ENCODE peak calls at places on chromosomes 16 and 17, in six cellular contexts. U is H1, J is IMR-90, I is neuronal stem cell, G is mesenchymal stem cell, B is trophoblast cell. A is an unnamed sample.

GRCh38 chr16:30368122-30368791 is 2.0 kb downstream of the TBC1D10B start:
- DNase-seq in J (peak), B (peak), G (peak), I (no peak), U (no peak), A (no peak)

GRCh38 chr17:77527394-77527793 is 386.6 kb downstream of the SEC14L1 start:
- DNase-seq in I (no peak), U (no peak), J (no peak), G (no peak), B (no peak), A (no peak)

GRCh38 chr16:13906426-13907089 is 13.4 kb upstream of the ERCC4 start:
- DNase-seq in U (no peak), B (no peak), J (no peak), I (no peak), G (no peak), A (no peak)

GRCh38 chr17:4411201-4411600 is 22.5 kb upstream of the SPNS3 start:
- DNase-seq in U (no peak), B (no peak), I (no peak), G (no peak), J (no peak), A (no peak)

GRCh38 chr17:54945246-54945645 is 23.2 kb downstream of the COX11 start:
- DNase-seq in J (no peak), B (no peak), G (no peak), U (no peak), I (no peak), A (no peak)

GRCh38 chr17:12545877-12546513 is 119.7 kb upstream of the MYOCD start:
- DNase-seq in U (peak), J (peak), B (peak), I (peak), G (peak), A (peak)

GRCh38 chr16:17334096-17334495 is 136.7 kb downstream of the XYLT1 start:
- DNase-seq in I (no peak), J (peak), B (peak), U (no peak), G (no peak), A (no peak)

GRCh38 chr16:684961-685696 is 995 bp upstream of the JMJD8 start:
- DNase-seq in G (no peak), I (no peak), U (no peak), B (no peak), J (no peak), A (no peak)

GRCh38 chr17:44348234-44348987 is 3.3 kb downstream of the GRN start:
- DNase-seq in B (peak), U (no peak), G (peak), I (no peak), J (peak), A (no peak)

GRCh38 chr17:32445976-32446375 is 1.7 kb downstream of the PSMD11 start:
- DNase-seq in I (no peak), J (peak), G (peak), U (no peak), B (no peak), A (no peak)

GRCh38 chr17:68238488-68238887 is 9.4 kb upstream of the AMZ2 start:
- DNase-seq in U (peak), I (no peak), G (peak), J (no peak), B (no peak), A (no peak)

GRCh38 chr17:65278050-65278819 is 141.1 kb downstream of the RGS9 start:
- DNase-seq in J (peak), I (peak), U (peak), B (peak), G (peak), A (peak)

GRCh38 chr17:42179911-42180410 is 981 bp downstream of the KCNH4 start:
- DNase-seq in U (peak), I (peak), G (peak), B (peak), J (peak), A (peak)

GRCh38 chr17:41919165-41919817 is 540 bp upstream of the ACLY start:
- DNase-seq in G (no peak), B (peak), U (peak), J (no peak), I (no peak), A (peak)

GRCh38 chr17:49106366-49107210 is 26.0 kb upstream of the B4GALNT2 start:
- DNase-seq in G (peak), J (peak), U (no peak), B (peak), I (no peak), A (no peak)

GRCh38 chr16:87366288-87366687 is 17.3 kb downstream of the FBXO31 start:
- DNase-seq in J (no peak), G (no peak), I (no peak), B (no peak), U (no peak), A (no peak)

GRCh38 chr17:79047291-79047920 is 23.4 kb downstream of the C1QTNF1 start:
- DNase-seq in I (no peak), G (no peak), J (no peak), B (no peak), U (no peak), A (no peak)

GRCh38 chr17:17494499-17495447 is 1.4 kb downstream of the RASD1 start:
- DNase-seq in U (peak), I (peak), G (peak), B (peak), J (peak), A (peak)

GRCh38 chr16:54651440-54651839 is 279.2 kb upstream of the IRX5 start:
- DNase-seq in J (no peak), G (no peak), U (peak), B (no peak), I (peak), A (peak)

GRCh38 chr17:72901098-72901497 is 191.4 kb downstream of the SLC39A11 start:
- DNase-seq in J (no peak), U (no peak), G (no peak), I (no peak), B (peak), A (no peak)

GRCh38 chr17:4833941-4834501 is 881 bp downstream of the MINK1 start:
- DNase-seq in B (peak), U (no peak), I (no peak), J (peak), G (peak), A (no peak)

GRCh38 chr16:22311520-22311919 is 14.3 kb downstream of the POLR3E start:
- DNase-seq in B (no peak), I (no peak), U (no peak), J (no peak), G (no peak), A (no peak)

GRCh38 chr17:19719365-19720209 is 3.2 kb upstream of the SLC47A2 start:
- DNase-seq in I (no peak), U (no peak), J (no peak), B (peak), G (no peak), A (peak)

GRCh38 chr17:4972752-4973151 is 5.1 kb upstream of the SPAG7 start:
- DNase-seq in U (no peak), J (no peak), G (no peak), B (no peak), I (no peak), A (peak)

GRCh38 chr16:24950275-24950674 is 64.9 kb downstream of the ARHGAP17 start:
- DNase-seq in B (peak), I (no peak), J (peak), U (no peak), G (peak), A (no peak)

GRCh38 chr17:78236362-78237127 is 5.1 kb downstream of the TMEM235 start:
- DNase-seq in J (no peak), G (no peak), B (no peak), I (no peak), U (no peak), A (no peak)

GRCh38 chr17:28961391-28961790 is 10.1 kb upstream of the PHF12 start:
- DNase-seq in B (no peak), U (no peak), G (no peak), J (no peak), I (no peak), A (no peak)

GRCh38 chr16:28538733-28539596 is at the start of gene NUPR1:
- DNase-seq in B (peak), G (peak), I (no peak), U (no peak), J (peak), A (no peak)

GRCh38 chr17:42553161-42553818 is 567 bp downstream of the HSD17B1 start:
- DNase-seq in U (no peak), J (no peak), B (peak), I (no peak), G (peak), A (peak)

GRCh38 chr16:57115504-57116182 is 23.3 kb downstream of the CPNE2 start:
- DNase-seq in U (no peak), B (no peak), G (no peak), J (peak), I (peak), A (no peak)

GRCh38 chr17:869567-870530 is 87.7 kb downstream of the MRM3 start:
- DNase-seq in J (peak), B (peak), I (no peak), U (no peak), G (peak), A (no peak)

GRCh38 chr16:78292726-78293380 is 193.4 kb downstream of the WWOX start:
- DNase-seq in J (no peak), B (peak), G (no peak), I (no peak), U (no peak), A (no peak)

GRCh38 chr16:6704306-6704705 is 628.3 kb upstream of the RBFOX1 start:
- DNase-seq in B (no peak), G (no peak), I (no peak), U (no peak), J (no peak), A (no peak)

DNA sequence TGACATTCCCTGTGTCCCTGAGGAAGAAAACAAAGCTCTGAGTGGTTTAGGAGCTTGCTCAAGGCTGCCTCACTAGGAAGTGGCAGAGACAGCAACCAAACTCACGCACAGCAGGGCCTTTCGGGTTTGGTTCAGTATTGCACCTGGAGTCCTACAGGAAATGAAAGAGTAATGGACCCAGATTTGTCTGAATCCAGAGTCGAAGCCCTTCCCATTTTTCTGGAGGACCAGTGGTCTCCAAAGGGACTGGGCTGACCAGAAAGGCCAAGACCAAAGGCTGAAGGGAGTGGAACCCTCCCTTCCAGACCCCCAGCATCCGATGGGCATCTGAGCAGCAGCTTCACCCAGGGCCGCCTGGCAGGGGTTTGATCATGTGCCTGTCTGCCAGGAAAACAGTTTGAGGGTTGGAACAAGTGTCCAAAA is 85.5 kb upstream of the RPL38 start:
- DNase-seq in G (no peak), I (no peak), B (no peak), U (no peak), J (no peak), A (peak)
- H4K91ac ChIP-seq in G (no peak), I (no peak), B (no peak), U (peak), J (no peak), A (no peak)

GRCh38 chr17:35742896-35743477 is 10.1 kb downstream of the GAS2L2 start:
- DNase-seq in B (no peak), I (no peak), U (no peak), G (no peak), J (no peak), A (no peak)

GRCh38 chr17:35738519-35739133 is 7.2 kb downstream of the RASL10B start:
- DNase-seq in U (no peak), B (no peak), G (no peak), I (no peak), J (no peak), A (no peak)

GRCh38 chr17:35740997-35741931 is 9.8 kb downstream of the RASL10B start:
- DNase-seq in U (peak), J (no peak), I (no peak), G (no peak), B (no peak), A (peak)

GRCh38 chr17:35742496-35742895 is 10.5 kb downstream of the GAS2L2 start:
- DNase-seq in U (no peak), B (no peak), G (no peak), J (no peak), I (no peak), A (no peak)

DNA sequence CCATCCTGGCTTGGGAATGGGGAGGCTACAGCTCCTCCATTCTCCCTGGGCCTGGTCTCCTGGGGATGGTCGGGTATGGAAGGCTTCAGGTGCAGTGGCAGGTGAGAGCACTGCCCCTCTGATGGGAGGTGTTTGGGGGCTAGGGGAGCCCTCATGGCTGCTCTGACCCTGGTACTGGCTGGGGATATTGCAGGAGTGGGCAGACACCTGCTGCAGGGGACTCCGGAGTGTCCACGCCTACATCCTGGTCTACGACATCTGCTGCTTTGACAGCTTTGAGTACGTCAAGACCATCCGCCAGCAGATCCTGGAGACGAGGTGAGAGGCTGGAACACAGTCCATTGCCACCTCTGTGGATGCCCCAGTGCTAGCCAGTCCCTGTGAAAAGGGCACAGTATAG is 8.8 kb downstream of the RASL10B start:
- DNase-seq in U (no peak), B (no peak), I (no peak), G (no peak), J (no peak), A (no peak)
- H3K4me2 ChIP-seq in U (no peak), B (no peak), I (no peak), G (no peak), J (no peak), A (no peak)

GRCh38 chr17:74842599-74843351 is 16.9 kb downstream of the GRIN2C start:
- DNase-seq in U (peak), J (peak), B (peak), I (peak), G (peak), A (peak)
- H3K23ac ChIP-seq in U (no peak), J (no peak), B (no peak), I (peak), G (no peak), A (no peak)

DNA sequence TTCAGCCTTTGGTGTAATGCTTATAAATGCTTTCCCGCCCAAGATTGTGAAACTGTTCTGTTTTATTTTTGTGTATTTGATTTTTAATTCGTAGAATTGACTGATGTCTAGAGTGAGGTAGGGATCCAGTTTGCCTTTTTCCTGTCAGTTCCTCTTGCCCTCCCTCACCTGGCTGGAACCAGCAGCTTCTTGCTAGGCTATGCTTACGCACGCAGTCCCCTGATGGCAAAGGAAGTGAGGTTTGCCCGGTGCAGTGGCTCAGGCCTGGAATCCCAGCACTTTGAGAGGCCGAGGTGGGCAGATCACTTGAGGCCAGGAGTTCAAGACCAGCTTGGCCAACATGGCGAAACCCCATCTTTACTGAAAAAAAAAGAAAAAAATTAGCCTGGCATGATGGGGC is 51.9 kb downstream of the RAB11FIP4 start:
- DNase-seq in B (no peak), J (no peak), U (no peak), G (no peak), I (no peak), A (no peak)
- H4K91ac ChIP-seq in B (no peak), J (no peak), U (no peak), G (no peak), I (no peak), A (no peak)

GRCh38 chr17:21303441-21304065 is 19.0 kb downstream of the MAP2K3 start:
- DNase-seq in J (no peak), I (no peak), B (no peak), G (no peak), U (no peak), A (no peak)
- H3K4me2 ChIP-seq in J (no peak), I (no peak), B (no peak), G (no peak), U (no peak), A (no peak)

DNA sequence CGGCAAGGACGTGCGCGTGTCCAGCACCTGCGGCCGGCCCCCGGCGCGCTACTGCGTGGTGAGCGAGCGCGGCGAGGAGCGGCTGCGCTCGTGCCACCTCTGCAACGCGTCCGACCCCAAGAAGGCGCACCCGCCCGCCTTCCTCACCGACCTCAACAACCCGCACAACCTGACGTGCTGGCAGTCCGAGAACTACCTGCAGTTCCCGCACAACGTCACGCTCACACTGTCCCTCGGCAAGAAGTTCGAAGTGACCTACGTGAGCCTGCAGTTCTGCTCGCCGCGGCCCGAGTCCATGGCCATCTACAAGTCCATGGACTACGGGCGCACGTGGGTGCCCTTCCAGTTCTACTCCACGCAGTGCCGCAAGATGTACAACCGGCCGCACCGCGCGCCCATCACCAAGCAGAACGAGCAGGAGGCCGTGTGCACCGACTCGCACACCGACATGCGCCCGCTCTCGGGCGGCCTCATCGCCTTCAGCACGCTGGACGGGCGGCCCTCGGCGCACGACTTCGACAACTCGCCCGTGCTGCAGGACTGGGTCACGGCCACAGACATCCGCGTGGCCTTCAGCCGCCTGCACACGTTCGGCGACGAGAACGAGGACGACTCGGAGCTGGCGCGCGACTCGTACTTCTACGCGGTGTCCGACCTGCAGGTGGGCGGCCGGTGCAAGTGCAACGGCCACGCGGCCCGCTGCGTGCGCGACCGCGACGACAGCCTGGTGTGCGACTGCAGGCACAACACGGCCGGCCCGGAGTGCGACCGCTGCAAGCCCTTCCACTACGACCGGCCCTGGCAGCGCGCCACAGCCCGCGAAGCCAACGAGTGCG is 1.5 kb downstream of the NTN1 start:
- DNase-seq in G (peak), B (peak), U (peak), J (no peak), I (peak), A (peak)
- H3K23ac ChIP-seq in G (peak), B (no peak), U (no peak), J (no peak), I (peak), A (no peak)

DNA sequence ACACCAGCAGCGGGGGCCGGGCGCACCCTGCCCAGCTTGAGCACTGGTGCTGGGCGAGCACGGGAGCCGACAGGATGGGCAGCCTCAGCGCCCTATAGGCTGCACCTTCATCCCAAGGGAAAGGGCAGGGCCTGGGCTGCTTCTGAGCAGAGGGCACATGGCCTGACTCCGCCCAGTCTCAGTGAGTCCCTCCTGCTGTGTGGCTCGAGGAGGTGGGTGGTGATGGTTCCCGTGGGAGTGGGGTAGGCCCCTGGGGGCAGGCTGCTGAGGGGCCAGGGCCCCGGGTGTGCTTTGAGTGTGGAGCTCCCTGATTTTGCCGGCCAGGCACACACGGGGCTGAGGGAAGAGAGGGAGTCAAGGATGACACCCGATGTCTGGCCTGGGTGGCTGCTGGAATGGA is 37.9 kb downstream of the TSC2 start:
- DNase-seq in J (no peak), U (no peak), I (no peak), B (no peak), G (no peak), A (no peak)
- H4K91ac ChIP-seq in J (no peak), U (no peak), I (no peak), B (no peak), G (no peak), A (no peak)

DNA sequence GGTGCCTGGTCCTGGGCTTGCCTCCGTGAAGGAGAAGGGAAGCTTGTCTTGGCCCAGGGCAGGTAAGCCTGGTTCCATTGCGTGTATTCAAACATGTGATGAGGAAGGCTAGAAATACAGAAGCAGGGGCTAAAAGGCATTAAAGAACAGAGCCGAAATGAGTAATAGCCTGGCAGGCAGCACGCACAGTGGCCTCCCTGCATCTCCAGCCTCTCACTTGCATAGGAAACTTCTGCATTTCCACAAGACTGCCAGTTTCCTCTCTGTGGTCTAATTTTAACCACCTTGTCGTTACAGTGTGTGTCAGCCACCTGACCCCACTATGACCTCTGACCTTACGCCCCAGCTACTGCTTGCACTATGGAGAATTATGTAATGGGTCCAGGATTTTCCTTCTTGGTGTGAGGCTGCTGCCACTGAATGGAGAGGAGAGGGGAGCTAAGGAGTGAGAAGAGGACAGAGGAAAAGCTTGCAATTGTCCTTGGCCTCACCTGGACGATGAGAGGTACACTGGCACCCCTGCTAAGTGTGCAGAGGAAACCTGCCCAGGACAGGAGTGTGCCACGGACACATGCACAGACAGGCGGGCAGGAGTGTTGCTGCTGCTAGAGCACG is 32.8 kb downstream of the HIC1 start:
- DNase-seq in J (peak), I (no peak), U (no peak), B (peak), G (peak), A (no peak)
- H3K4me2 ChIP-seq in J (no peak), I (no peak), U (no peak), B (no peak), G (no peak), A (no peak)

A was measured in H9.